ENCODE peak calls at places on chromosomes 13 and 19, in nine cellular contexts. T is foreskin keratinocyte; R is stimulated activated effector memory CD8-positive, alpha-beta T cell treated with anti-CD3 and anti-CD28 coated beads, Interleukin-12 subunit alpha, Interleukin-12 subunit beta, amount 100 ng/mL, for 72 hours; F is HepG2; U is stimulated activated naive CD8-positive, alpha-beta T cell treated with anti-CD3 and anti-CD28 coated beads, Interleukin-15, amount 100 ng/mL, for 72 hours; H is CD4-positive, alpha-beta T cell; W is T-cell; J is left colon; G is activated CD8-positive, alpha-beta memory T cell treated with anti-CD3 and anti-CD28 coated beads, Interleukin-2, amount 10 ng/mL, durations not matched to agents 7 days and 5 days. P is an unnamed sample.

GRCh38 chr19:40614595-40615411 is 13.6 kb downstream of the LTBP4 start:
- ATAC-seq in T (peak), R (peak), F (no peak), U (peak), H (peak), W (no peak), J (peak), G (peak), P (peak)

GRCh38 chr19:19321143-19321577 is 531 bp downstream of the MAU2 start:
- ATAC-seq in T (no peak), R (no peak), F (peak), U (no peak), H (no peak), W (no peak), J (peak), G (no peak), P (no peak)

GRCh38 chr19:8557637-8558238 is 19.5 kb downstream of the MYO1F start:
- ATAC-seq in T (no peak), R (peak), F (peak), U (no peak), H (no peak), W (peak), J (no peak), G (no peak), P (peak)

GRCh38 chr19:39408392-39409206 is 2.0 kb downstream of the ZFP36 start:
- ATAC-seq in T (no peak), R (no peak), F (no peak), U (no peak), H (no peak), W (no peak), J (no peak), G (no peak), P (no peak)

GRCh38 chr19:6999938-7000732 is 21.1 kb downstream of the MBD3L2B start:
- ATAC-seq in T (no peak), R (no peak), F (no peak), U (no peak), H (no peak), W (no peak), J (no peak), G (no peak), P (no peak)

GRCh38 chr19:883661-884211 is 9.3 kb downstream of the MED16 start:
- ATAC-seq in T (peak), R (no peak), F (no peak), U (peak), H (no peak), W (no peak), J (no peak), G (no peak), P (no peak)

GRCh38 chr19:47589824-47590223 is 16.9 kb upstream of the ZNF541 start:
- ATAC-seq in T (no peak), R (no peak), F (no peak), U (no peak), H (no peak), W (no peak), J (no peak), G (no peak), P (no peak)

GRCh38 chr19:31985001-31985605 is 360.3 kb upstream of the ZNF507 start:
- ATAC-seq in T (no peak), R (no peak), F (no peak), U (no peak), H (no peak), W (no peak), J (no peak), G (no peak), P (no peak)

GRCh38 chr13:40564342-40564997 is 102.0 kb downstream of the FOXO1 start:
- ATAC-seq in T (no peak), R (no peak), F (peak), U (peak), H (peak), W (no peak), J (no peak), G (no peak), P (peak)

GRCh38 chr19:28426902-28427232 is 786.1 kb downstream of the UQCRFS1 start:
- ATAC-seq in T (peak), R (no peak), F (no peak), U (no peak), H (no peak), W (no peak), J (no peak), G (no peak), P (no peak)

GRCh38 chr19:33508431-33508830 is 13.2 kb downstream of the PEPD start:
- ATAC-seq in T (no peak), R (no peak), F (no peak), U (no peak), H (no peak), W (no peak), J (no peak), G (no peak), P (no peak)

GRCh38 chr13:44837250-44837649 is 152.0 kb downstream of the NUFIP1 start:
- ATAC-seq in T (no peak), R (no peak), F (no peak), U (no peak), H (no peak), W (no peak), J (no peak), G (no peak), P (no peak)

GRCh38 chr13:48562296-48563066 is 29.6 kb upstream of the RCBTB2 start:
- ATAC-seq in T (no peak), R (peak), F (no peak), U (peak), H (peak), W (peak), J (peak), G (peak), P (peak)

GRCh38 chr19:53868091-53868891 is 608 bp downstream of the MYADM start:
- ATAC-seq in T (peak), R (no peak), F (peak), U (no peak), H (peak), W (no peak), J (peak), G (peak), P (peak)

GRCh38 chr13:36175621-36176020 is 38.7 kb downstream of the SOHLH2 start:
- ATAC-seq in T (no peak), R (no peak), F (no peak), U (no peak), H (no peak), W (no peak), J (no peak), G (no peak), P (no peak)

GRCh38 chr13:108919036-108919907 is 289.9 kb downstream of the MYO16 start:
- ATAC-seq in T (peak), R (no peak), F (no peak), U (no peak), H (no peak), W (no peak), J (no peak), G (no peak), P (peak)

GRCh38 chr13:35966024-35966423 is 165.2 kb downstream of the DCLK1 start:
- ATAC-seq in T (no peak), R (no peak), F (no peak), U (no peak), H (no peak), W (no peak), J (no peak), G (no peak), P (no peak)

GRCh38 chr13:99617474-99618255 is 116.4 kb downstream of the TM9SF2 start:
- ATAC-seq in T (no peak), R (no peak), F (peak), U (peak), H (peak), W (no peak), J (no peak), G (peak), P (no peak)

GRCh38 chr13:75426421-75426820 is 55.5 kb downstream of the TBC1D4 start:
- ATAC-seq in T (peak), R (no peak), F (no peak), U (no peak), H (no peak), W (no peak), J (no peak), G (no peak), P (no peak)

GRCh38 chr13:65378484-65378883 is 1851.7 kb downstream of the PCDH9 start:
- ATAC-seq in T (no peak), R (no peak), F (no peak), U (no peak), H (no peak), W (no peak), J (no peak), G (no peak), P (no peak)

GRCh38 chr19:18439025-18439909 is 1.3 kb upstream of the ISYNA1 start:
- ATAC-seq in T (no peak), R (no peak), F (peak), U (no peak), H (no peak), W (no peak), J (no peak), G (no peak), P (no peak)

GRCh38 chr19:46821512-46822359 is 28.9 kb downstream of the AP2S1 start:
- ATAC-seq in T (peak), R (peak), F (peak), U (peak), H (peak), W (peak), J (peak), G (peak), P (peak)

GRCh38 chr13:19592657-19593175 is 31.4 kb upstream of the TPTE2 start:
- ATAC-seq in T (no peak), R (no peak), F (no peak), U (no peak), H (no peak), W (no peak), J (no peak), G (no peak), P (no peak)

GRCh38 chr13:51501096-51501495 is 48.3 kb upstream of the INTS6 start:
- ATAC-seq in T (no peak), R (no peak), F (no peak), U (no peak), H (no peak), W (no peak), J (no peak), G (no peak), P (no peak)

GRCh38 chr13:47418206-47418920 is 521.5 kb upstream of the HTR2A start:
- ATAC-seq in T (no peak), R (no peak), F (no peak), U (no peak), H (no peak), W (no peak), J (no peak), G (no peak), P (no peak)

GRCh38 chr19:33469171-33470039 is 52.2 kb downstream of the PEPD start:
- ATAC-seq in T (no peak), R (no peak), F (no peak), U (no peak), H (no peak), W (no peak), J (no peak), G (no peak), P (no peak)

GRCh38 chr19:58328999-58329398 is 2.2 kb downstream of the ZSCAN22 start:
- ATAC-seq in T (no peak), R (no peak), F (no peak), U (no peak), H (no peak), W (no peak), J (no peak), G (no peak), P (no peak)

GRCh38 chr19:14150041-14150769 is 13.8 kb upstream of the ASF1B start:
- ATAC-seq in T (no peak), R (no peak), F (no peak), U (peak), H (peak), W (peak), J (no peak), G (peak), P (peak)

GRCh38 chr19:1455336-1456120 is 5.6 kb downstream of the APC2 start:
- ATAC-seq in T (peak), R (peak), F (peak), U (peak), H (peak), W (peak), J (peak), G (peak), P (peak)

GRCh38 chr13:98188544-98189166 is 11.6 kb upstream of the RNF113B start:
- ATAC-seq in T (no peak), R (no peak), F (peak), U (no peak), H (no peak), W (no peak), J (no peak), G (no peak), P (no peak)

GRCh38 chr13:25088562-25089221 is 7.2 kb upstream of the PABPC3 start:
- ATAC-seq in T (no peak), R (no peak), F (no peak), U (no peak), H (no peak), W (no peak), J (no peak), G (no peak), P (no peak)

GRCh38 chr13:112042496-112042895 is 24.5 kb upstream of the SOX1 start:
- ATAC-seq in T (no peak), R (no peak), F (no peak), U (no peak), H (no peak), W (no peak), J (no peak), G (no peak), P (no peak)

GRCh38 chr13:25729201-25729600 is 322.6 kb downstream of the SHISA2 start:
- ATAC-seq in T (no peak), R (no peak), F (no peak), U (no peak), H (no peak), W (no peak), J (no peak), G (no peak), P (no peak)

GRCh38 chr19:7894612-7895309 is 6.5 kb downstream of the LRRC8E start:
- ATAC-seq in T (peak), R (no peak), F (no peak), U (no peak), H (no peak), W (no peak), J (peak), G (no peak), P (no peak)

GRCh38 chr13:59363950-59364349 is 799.8 kb downstream of the DIAPH3 start:
- ATAC-seq in T (no peak), R (no peak), F (no peak), U (no peak), H (no peak), W (no peak), J (no peak), G (no peak), P (no peak)

GRCh38 chr13:91774397-91774796 is 376.0 kb downstream of the GPC5 start:
- ATAC-seq in T (no peak), R (peak), F (no peak), U (no peak), H (no peak), W (no peak), J (no peak), G (no peak), P (no peak)

GRCh38 chr13:65562305-65562704 is 1667.8 kb downstream of the PCDH9 start:
- ATAC-seq in T (no peak), R (no peak), F (no peak), U (no peak), H (no peak), W (no peak), J (no peak), G (no peak), P (no peak)

GRCh38 chr13:97279913-97280312 is 57.8 kb downstream of the MBNL2 start:
- ATAC-seq in T (no peak), R (no peak), F (no peak), U (no peak), H (no peak), W (no peak), J (peak), G (no peak), P (no peak)

GRCh38 chr19:805161-805561 is 7.9 kb downstream of the PTBP1 start:
- ATAC-seq in T (no peak), R (no peak), F (no peak), U (no peak), H (no peak), W (no peak), J (no peak), G (no peak), P (no peak)

P was measured in activated T-helper 17 cell treated with anti-CD3 and anti-CD28 coated beads, Interleukin-2, amount 50 U/mL, for 72 hours.